ENCODE peak calls at places on chromosomes 11 and 22, in seven cellular contexts. One of them, this sample, is unnamed.
A peak's percentile ranks its signal among the peaks of the same experiment; 100 is the strongest.

GRCh38 chr11:3939211-3939610 is 83.7 kb downstream of the STIM1 start:
- DNase-seq in cardiac muscle cell: peak; percentile 91
- DNase-seq in dorsolateral prefrontal cortex: no peak
- DNase-seq in H9: no peak
- DNase-seq in CD8-positive, alpha-beta memory T cell: no peak
- DNase-seq in stomach: no peak
- DNase-seq in AG04450: peak; percentile 84
- DNase-seq in this sample: no peak

GRCh38 chr11:78783301-78783700 is 208.6 kb upstream of the NARS2 start:
- DNase-seq in cardiac muscle cell: no peak
- DNase-seq in dorsolateral prefrontal cortex: no peak
- DNase-seq in H9: no peak
- DNase-seq in CD8-positive, alpha-beta memory T cell: no peak
- DNase-seq in stomach: no peak
- DNase-seq in AG04450: no peak
- DNase-seq in this sample: no peak

GRCh38 chr11:116990061-116990473 is 108.2 kb downstream of the SIK3 start:
- DNase-seq in cardiac muscle cell: peak; percentile 87
- DNase-seq in dorsolateral prefrontal cortex: no peak
- DNase-seq in H9: no peak
- DNase-seq in CD8-positive, alpha-beta memory T cell: no peak
- DNase-seq in stomach: no peak
- DNase-seq in AG04450: peak; percentile 66
- DNase-seq in this sample: no peak

GRCh38 chr11:84549221-84549620 is 1077.9 kb downstream of the DLG2 start:
- DNase-seq in cardiac muscle cell: no peak
- DNase-seq in dorsolateral prefrontal cortex: no peak
- DNase-seq in H9: no peak
- DNase-seq in CD8-positive, alpha-beta memory T cell: no peak
- DNase-seq in stomach: no peak
- DNase-seq in AG04450: no peak
- DNase-seq in this sample: no peak

GRCh38 chr11:2523821-2524391 is 79.1 kb downstream of the KCNQ1 start:
- DNase-seq in cardiac muscle cell: no peak
- DNase-seq in dorsolateral prefrontal cortex: peak; percentile 2
- DNase-seq in H9: peak; percentile 18
- DNase-seq in CD8-positive, alpha-beta memory T cell: peak; percentile 37
- DNase-seq in stomach: peak; percentile 22
- DNase-seq in AG04450: no peak
- DNase-seq in this sample: peak; percentile 60

GRCh38 chr11:120645639-120646038 is 134.1 kb downstream of the GRIK4 start:
- DNase-seq in cardiac muscle cell: peak; percentile 6
- DNase-seq in dorsolateral prefrontal cortex: no peak
- DNase-seq in H9: peak; percentile 89
- DNase-seq in CD8-positive, alpha-beta memory T cell: peak; percentile 19
- DNase-seq in stomach: no peak
- DNase-seq in AG04450: no peak
- DNase-seq in this sample: no peak

GRCh38 chr22:20600137-20600673 is 92.8 kb downstream of the MED15 start:
- DNase-seq in cardiac muscle cell: no peak
- DNase-seq in dorsolateral prefrontal cortex: no peak
- DNase-seq in H9: no peak
- DNase-seq in CD8-positive, alpha-beta memory T cell: no peak
- DNase-seq in stomach: no peak
- DNase-seq in AG04450: no peak
- DNase-seq in this sample: no peak

GRCh38 chr11:119671048-119671447 is 58.0 kb downstream of the NECTIN1 start:
- DNase-seq in cardiac muscle cell: peak; percentile 97
- DNase-seq in dorsolateral prefrontal cortex: peak; percentile 15
- DNase-seq in H9: no peak
- DNase-seq in CD8-positive, alpha-beta memory T cell: no peak
- DNase-seq in stomach: peak; percentile 48
- DNase-seq in AG04450: peak; percentile 88
- DNase-seq in this sample: no peak

GRCh38 chr11:75571625-75572024 is 9.6 kb downstream of the SERPINH1 start:
- DNase-seq in cardiac muscle cell: no peak
- DNase-seq in dorsolateral prefrontal cortex: no peak
- DNase-seq in H9: no peak
- DNase-seq in CD8-positive, alpha-beta memory T cell: no peak
- DNase-seq in stomach: no peak
- DNase-seq in AG04450: no peak
- DNase-seq in this sample: no peak

GRCh38 chr11:32374261-32374711 is 61.1 kb downstream of the WT1 start:
- DNase-seq in cardiac muscle cell: peak; percentile 67
- DNase-seq in dorsolateral prefrontal cortex: no peak
- DNase-seq in H9: peak; percentile 83
- DNase-seq in CD8-positive, alpha-beta memory T cell: no peak
- DNase-seq in stomach: no peak
- DNase-seq in AG04450: no peak
- DNase-seq in this sample: no peak

GRCh38 chr22:19060356-19061009 is 61.7 kb downstream of the DGCR2 start:
- DNase-seq in cardiac muscle cell: no peak
- DNase-seq in dorsolateral prefrontal cortex: no peak
- DNase-seq in H9: no peak
- DNase-seq in CD8-positive, alpha-beta memory T cell: no peak
- DNase-seq in stomach: no peak
- DNase-seq in AG04450: peak; percentile 20
- DNase-seq in this sample: peak; percentile 29

GRCh38 chr11:1382831-1383607 is 6.7 kb upstream of the BRSK2 start:
- DNase-seq in cardiac muscle cell: peak; percentile 76
- DNase-seq in dorsolateral prefrontal cortex: peak; percentile 68
- DNase-seq in H9: peak; percentile 80
- DNase-seq in CD8-positive, alpha-beta memory T cell: peak; percentile 85
- DNase-seq in stomach: peak; percentile 83
- DNase-seq in AG04450: peak; percentile 26
- DNase-seq in this sample: peak; percentile 84

GRCh38 chr11:114307524-114308203 is 11.5 kb downstream of the NNMT start:
- DNase-seq in cardiac muscle cell: peak; percentile 98
- DNase-seq in dorsolateral prefrontal cortex: no peak
- DNase-seq in H9: no peak
- DNase-seq in CD8-positive, alpha-beta memory T cell: no peak
- DNase-seq in stomach: peak; percentile 60
- DNase-seq in AG04450: no peak
- DNase-seq in this sample: peak; percentile 91

GRCh38 chr11:4464216-4465159 is 15.4 kb downstream of the OR52K2 start:
- DNase-seq in cardiac muscle cell: no peak
- DNase-seq in dorsolateral prefrontal cortex: no peak
- DNase-seq in H9: peak; percentile 85
- DNase-seq in CD8-positive, alpha-beta memory T cell: no peak
- DNase-seq in stomach: no peak
- DNase-seq in AG04450: no peak
- DNase-seq in this sample: no peak

GRCh38 chr11:72937439-72937838 is 123.2 kb downstream of the ATG16L2 start:
- DNase-seq in cardiac muscle cell: no peak
- DNase-seq in dorsolateral prefrontal cortex: no peak
- DNase-seq in H9: no peak
- DNase-seq in CD8-positive, alpha-beta memory T cell: no peak
- DNase-seq in stomach: no peak
- DNase-seq in AG04450: no peak
- DNase-seq in this sample: no peak

GRCh38 chr11:63738720-63739360 is 29.7 kb downstream of the ZFTA start:
- DNase-seq in cardiac muscle cell: peak; percentile 87
- DNase-seq in dorsolateral prefrontal cortex: peak; percentile 70
- DNase-seq in H9: peak; percentile 63
- DNase-seq in CD8-positive, alpha-beta memory T cell: peak; percentile 75
- DNase-seq in stomach: peak; percentile 82
- DNase-seq in AG04450: peak; percentile 66
- DNase-seq in this sample: peak; percentile 76

GRCh38 chr11:1862588-1863351 is 9.9 kb downstream of the LSP1 start:
- DNase-seq in cardiac muscle cell: peak; percentile 45
- DNase-seq in dorsolateral prefrontal cortex: no peak
- DNase-seq in H9: no peak
- DNase-seq in CD8-positive, alpha-beta memory T cell: no peak
- DNase-seq in stomach: no peak
- DNase-seq in AG04450: no peak
- DNase-seq in this sample: no peak

GRCh38 chr22:17370036-17370765 is 941 bp downstream of the CECR2 start:
- DNase-seq in cardiac muscle cell: peak; percentile 20
- DNase-seq in dorsolateral prefrontal cortex: peak; percentile 39
- DNase-seq in H9: no peak
- DNase-seq in CD8-positive, alpha-beta memory T cell: no peak
- DNase-seq in stomach: no peak
- DNase-seq in AG04450: no peak
- DNase-seq in this sample: no peak

GRCh38 chr22:42229455-42230149 is 40.9 kb downstream of the TCF20 start:
- DNase-seq in cardiac muscle cell: peak; percentile 60
- DNase-seq in dorsolateral prefrontal cortex: no peak
- DNase-seq in H9: no peak
- DNase-seq in CD8-positive, alpha-beta memory T cell: no peak
- DNase-seq in stomach: no peak
- DNase-seq in AG04450: no peak
- DNase-seq in this sample: no peak

DNA sequence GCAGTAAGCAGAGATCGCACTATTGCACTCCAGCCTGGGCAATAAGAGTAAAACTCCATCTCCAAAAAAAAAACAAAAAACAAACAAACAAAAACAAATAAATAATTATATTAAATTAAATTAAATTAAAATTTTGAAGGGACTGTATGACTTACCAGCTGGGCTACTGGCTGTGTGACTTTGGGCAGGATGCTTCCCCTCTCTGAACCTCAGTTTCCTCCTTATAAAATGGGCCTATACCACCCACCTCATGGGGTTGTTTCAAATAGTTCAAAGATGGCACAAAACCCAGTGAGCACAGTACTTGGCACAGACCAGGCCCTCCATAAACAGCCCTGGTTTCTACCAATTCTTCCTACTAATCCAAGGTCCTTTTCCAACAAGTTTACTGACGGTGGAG is 34.9 kb downstream of the ASCC2 start:
- DNase-seq in cardiac muscle cell: no peak
- DNase-seq in dorsolateral prefrontal cortex: no peak
- DNase-seq in H9: no peak
- DNase-seq in CD8-positive, alpha-beta memory T cell: no peak
- DNase-seq in stomach: no peak
- DNase-seq in AG04450: no peak
- DNase-seq in this sample: no peak
- H3K27ac ChIP-seq in cardiac muscle cell: no peak overlapping the region
- H3K27ac ChIP-seq in dorsolateral prefrontal cortex: no peak overlapping the region
- H3K27ac ChIP-seq in H9: no peak overlapping the region
- H3K27ac ChIP-seq in CD8-positive, alpha-beta memory T cell: no peak overlapping the region
- H3K27ac ChIP-seq in stomach: no peak overlapping the region
- H3K27ac ChIP-seq in AG04450: no peak overlapping the region
- H3K27ac ChIP-seq in this sample: no peak overlapping the region

DNA sequence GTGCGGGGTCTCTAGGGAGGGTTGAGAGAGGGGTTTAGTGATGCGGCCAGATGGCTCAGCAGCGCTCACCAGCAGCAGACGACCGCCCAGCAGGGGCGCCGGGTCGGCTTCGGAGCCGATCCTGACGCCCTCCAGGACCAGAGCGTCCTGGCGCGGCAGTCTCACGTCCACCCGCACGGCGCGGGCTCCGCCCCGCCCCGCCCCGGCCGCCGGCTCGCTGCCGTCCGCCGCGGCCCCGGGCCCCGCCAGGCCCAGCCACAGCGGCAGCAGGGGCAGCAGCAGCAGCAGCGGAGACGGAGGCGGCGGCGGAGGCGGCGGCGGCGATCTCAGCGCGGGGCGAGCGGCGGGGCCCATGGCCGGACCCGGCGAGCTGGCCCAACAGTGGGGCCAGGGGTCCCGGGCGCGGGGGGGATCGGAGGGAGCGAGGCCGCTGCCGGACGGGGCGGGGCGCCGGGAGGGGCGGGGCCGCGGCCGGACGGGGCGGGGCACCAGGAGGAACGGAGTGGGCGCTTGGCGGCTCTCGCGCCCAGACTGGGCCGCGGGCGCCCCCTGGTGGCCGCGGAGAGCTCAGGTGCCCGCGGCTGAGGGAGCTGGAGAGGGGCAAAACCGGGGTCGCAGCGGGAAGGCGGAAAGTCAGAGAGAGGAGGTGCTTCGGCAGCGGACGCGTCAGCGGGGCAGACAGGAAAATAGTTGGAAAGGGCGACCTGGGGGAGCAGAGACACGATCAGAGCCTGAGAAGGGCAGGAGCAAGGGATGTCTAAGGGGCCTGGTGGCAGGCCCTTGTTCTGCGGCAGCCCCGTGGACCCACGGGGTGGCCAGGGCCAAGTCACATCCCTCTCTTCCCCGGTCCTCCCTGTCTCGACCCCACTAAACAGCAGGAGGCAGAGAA is at the start of gene RNF215:
- DNase-seq in cardiac muscle cell: peak; percentile 85
- DNase-seq in dorsolateral prefrontal cortex: peak; percentile 84
- DNase-seq in H9: peak; percentile 94
- DNase-seq in CD8-positive, alpha-beta memory T cell: peak; percentile 82
- DNase-seq in stomach: peak; percentile 87
- DNase-seq in AG04450: peak; percentile 18
- DNase-seq in this sample: peak; percentile 87
- H3K27ac ChIP-seq in cardiac muscle cell: peak within 1 kb of the TSS; percentile 63
- H3K27ac ChIP-seq in dorsolateral prefrontal cortex: peak within 1 kb of the TSS; percentile 61
- H3K27ac ChIP-seq in H9: no peak within 1 kb of the TSS
- H3K27ac ChIP-seq in CD8-positive, alpha-beta memory T cell: no peak within 1 kb of the TSS
- H3K27ac ChIP-seq in stomach: peak within 1 kb of the TSS; percentile 86
- H3K27ac ChIP-seq in AG04450: peak within 1 kb of the TSS; percentile 21
- H3K27ac ChIP-seq in this sample: peak within 1 kb of the TSS; percentile 93

DNA sequence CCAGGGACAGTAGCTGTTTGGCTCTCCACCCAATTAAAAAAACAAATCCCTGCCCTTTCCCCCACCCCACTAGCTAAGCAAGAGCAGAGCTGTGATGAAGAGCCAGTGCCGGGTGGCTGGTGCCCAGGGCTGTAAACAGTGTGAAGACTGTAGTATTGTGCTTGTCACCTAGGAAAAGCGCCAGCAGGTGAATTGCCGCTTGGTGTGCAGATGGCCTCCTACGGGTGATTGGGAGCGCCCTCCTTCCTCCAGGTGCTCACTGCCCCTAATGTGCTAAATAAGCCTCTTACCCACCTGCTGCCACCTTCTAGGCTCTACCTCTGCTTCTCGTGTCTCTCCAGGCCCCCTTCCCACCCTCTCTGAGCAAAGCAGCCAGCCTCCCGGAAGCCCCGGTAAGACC is 18.4 kb upstream of the RAPSN start:
- DNase-seq in cardiac muscle cell: no peak
- DNase-seq in dorsolateral prefrontal cortex: peak; percentile 57
- DNase-seq in H9: no peak
- DNase-seq in CD8-positive, alpha-beta memory T cell: no peak
- DNase-seq in stomach: peak; percentile 54
- DNase-seq in AG04450: no peak
- DNase-seq in this sample: no peak
- H3K27ac ChIP-seq in cardiac muscle cell: peak overlapping the region; percentile 6
- H3K27ac ChIP-seq in dorsolateral prefrontal cortex: peak overlapping the region; percentile 81
- H3K27ac ChIP-seq in H9: no peak overlapping the region
- H3K27ac ChIP-seq in CD8-positive, alpha-beta memory T cell: no peak overlapping the region
- H3K27ac ChIP-seq in stomach: peak overlapping the region; percentile 76
- H3K27ac ChIP-seq in AG04450: no peak overlapping the region
- H3K27ac ChIP-seq in this sample: peak overlapping the region; percentile 33

GRCh38 chr11:27228232-27228631 is 134.8 kb downstream of the CCDC34 start:
- DNase-seq in cardiac muscle cell: no peak
- DNase-seq in dorsolateral prefrontal cortex: peak; percentile 61
- DNase-seq in H9: no peak
- DNase-seq in CD8-positive, alpha-beta memory T cell: no peak
- DNase-seq in stomach: no peak
- DNase-seq in AG04450: no peak
- DNase-seq in this sample: no peak
- H3K27ac ChIP-seq in cardiac muscle cell: no peak overlapping the region
- H3K27ac ChIP-seq in dorsolateral prefrontal cortex: no peak overlapping the region
- H3K27ac ChIP-seq in H9: no peak overlapping the region
- H3K27ac ChIP-seq in CD8-positive, alpha-beta memory T cell: no peak overlapping the region
- H3K27ac ChIP-seq in stomach: no peak overlapping the region
- H3K27ac ChIP-seq in AG04450: no peak overlapping the region
- H3K27ac ChIP-seq in this sample: no peak overlapping the region